ENCODE peak calls at places on chromosomes 3 and 15, in four cellular contexts. M is NCI-H1105 treated with DMSO at 0.1 percent for 48 hours, Z is adrenal gland, N is HTR-8/SVneo. X is an unnamed sample.

GRCh38 chr15:91867581-91868026 is 14.1 kb downstream of the SLCO3A1 start:
- DNase-seq in M (no peak), Z (peak), N (peak), X (no peak)

GRCh38 chr3:126555795-126556636 is 2.7 kb downstream of the C3orf22 start:
- DNase-seq in M (no peak), Z (no peak), N (no peak), X (no peak)

GRCh38 chr15:68614621-68615035 is 35.8 kb downstream of the CORO2B start:
- DNase-seq in M (no peak), Z (no peak), N (no peak), X (no peak)

GRCh38 chr3:197792019-197792647 is 1.1 kb downstream of the LRCH3 start:
- DNase-seq in M (no peak), Z (no peak), N (no peak), X (no peak)

GRCh38 chr3:37243811-37244748 is 69.7 kb upstream of the LRRFIP2 start:
- DNase-seq in M (peak), Z (peak), N (peak), X (peak)

GRCh38 chr3:155944081-155944480 is 73.6 kb downstream of the GMPS start:
- DNase-seq in M (no peak), Z (no peak), N (no peak), X (no peak)

GRCh38 chr3:119294402-119294888 is 262 bp downstream of the ARHGAP31 start:
- DNase-seq in M (peak), Z (peak), N (peak), X (peak)

GRCh38 chr15:79657722-79658121 is 225.6 kb downstream of the MINAR1 start:
- DNase-seq in M (no peak), Z (no peak), N (no peak), X (no peak)

GRCh38 chr15:85335193-85335939 is 45.0 kb upstream of the AKAP13 start:
- DNase-seq in M (no peak), Z (no peak), N (no peak), X (no peak)

GRCh38 chr15:74376226-74376625 is 8.8 kb upstream of the CYP11A1 start:
- DNase-seq in M (no peak), Z (no peak), N (no peak), X (no peak)

GRCh38 chr15:34013746-34014145 is 25.3 kb downstream of the AVEN start:
- DNase-seq in M (no peak), Z (no peak), N (no peak), X (no peak)

GRCh38 chr3:11254876-11255275 is 17.3 kb upstream of the ATG7 start:
- DNase-seq in M (no peak), Z (no peak), N (no peak), X (no peak)

GRCh38 chr3:157176108-157176507 is 16.2 kb upstream of the CCNL1 start:
- DNase-seq in M (no peak), Z (no peak), N (no peak), X (no peak)

GRCh38 chr3:133377396-133377795 is 22.5 kb upstream of the BFSP2 start:
- DNase-seq in M (peak), Z (no peak), N (peak), X (peak)